ENCODE peak calls at places on chromosomes 2 and 18, in five cellular contexts. D is Calu3, U is NCI-H2029 treated with DMSO at 0.1 percent for 48 hours, B is left ventricle myocardium inferior, E is NCI-H82. R is an unnamed sample.

GRCh38 chr2:173986805-173987204 is 21.6 kb upstream of the SP3 start:
- DNase-seq in D (no peak), E (no peak), U (no peak), B (no peak), R (no peak)

GRCh38 chr18:34695300-34695699 is 14.8 kb upstream of the DTNA start:
- DNase-seq in U (no peak), D (no peak), B (no peak), E (peak; percentile 9), R (peak; percentile 30)

GRCh38 chr2:72457801-72458516 is 310.3 kb upstream of the CYP26B1 start:
- DNase-seq in D (no peak), U (no peak), E (no peak), B (no peak), R (no peak)

GRCh38 chr2:11696736-11697102 is 26.7 kb upstream of the NTSR2 start:
- DNase-seq in B (no peak), U (no peak), E (no peak), D (no peak), R (no peak)

GRCh38 chr2:23826771-23827170 is 100.2 kb downstream of the ATAD2B start:
- DNase-seq in D (no peak), E (no peak), B (no peak), U (no peak), R (peak; percentile 56)

GRCh38 chr18:23135679-23136325 is 517 bp downstream of the CABLES1 start:
- DNase-seq in B (peak; percentile 45), U (no peak), E (peak; percentile 52), D (peak; percentile 44), R (no peak)

GRCh38 chr18:79333046-79333445 is 62.7 kb upstream of the NFATC1 start:
- DNase-seq in E (no peak), B (no peak), D (no peak), U (no peak), R (no peak)

GRCh38 chr18:36405611-36406010 is 108.1 kb downstream of the FHOD3 start:
- DNase-seq in U (no peak), E (no peak), D (no peak), B (no peak), R (no peak)

GRCh38 chr18:48326901-48327675 is 82.1 kb downstream of the ZBTB7C start:
- DNase-seq in U (no peak), D (no peak), E (no peak), B (no peak), R (no peak)

GRCh38 chr2:115299207-115299606 is 856.8 kb downstream of the DPP10 start:
- DNase-seq in U (no peak), B (no peak), D (no peak), E (no peak), R (no peak)

GRCh38 chr2:57497489-57498096 is 549.0 kb upstream of the VRK2 start:
- DNase-seq in U (peak; percentile 36), B (no peak), D (peak; percentile 64), E (peak; percentile 78), R (peak; percentile 5)

GRCh38 chr18:33820517-33821368 is 242.7 kb downstream of the ASXL3 start:
- DNase-seq in U (no peak), E (no peak), B (no peak), D (no peak), R (no peak)

GRCh38 chr2:177400337-177400923 is 7.9 kb downstream of the AGPS start:
- DNase-seq in U (no peak), E (no peak), B (no peak), D (no peak), R (no peak)

GRCh38 chr2:120771111-120771555 is 35.5 kb downstream of the GLI2 start:
- DNase-seq in B (peak; percentile 17), U (no peak), E (no peak), D (no peak), R (peak; percentile 22)

GRCh38 chr2:69209482-69209881 is 177.5 kb downstream of the GFPT1 start:
- DNase-seq in B (no peak), U (no peak), E (no peak), D (no peak), R (no peak)

GRCh38 chr18:75111673-75112485 is 97.1 kb downstream of the PTGR3 start:
- DNase-seq in E (no peak), U (no peak), B (no peak), D (no peak), R (no peak)

GRCh38 chr18:48992791-48993555 is 42.2 kb upstream of the SMAD7 start:
- DNase-seq in E (no peak), D (no peak), B (no peak), U (no peak), R (no peak)

GRCh38 chr2:117470311-117471095 is 344.0 kb upstream of the DDX18 start:
- DNase-seq in D (peak; percentile 38), B (no peak), U (no peak), E (peak; percentile 79), R (no peak)

GRCh38 chr2:55431982-55432627 is 12.4 kb upstream of the CCDC88A start:
- DNase-seq in B (no peak), D (no peak), U (no peak), E (peak; percentile 48), R (no peak)

GRCh38 chr2:112996635-112997034 is 8.6 kb upstream of the IL36A start:
- DNase-seq in D (no peak), E (no peak), U (no peak), B (no peak), R (no peak)

GRCh38 chr2:129460643-129461198 is 518.7 kb upstream of the RAB6C start:
- DNase-seq in E (no peak), B (no peak), U (no peak), D (no peak), R (no peak)

GRCh38 chr2:201558232-201558631 is 85.1 kb downstream of the TMEM237 start:
- DNase-seq in U (no peak), B (no peak), D (peak; percentile 24), E (no peak), R (no peak)

GRCh38 chr2:169221745-169222369 is 140.5 kb downstream of the LRP2 start:
- DNase-seq in U (no peak), D (no peak), B (no peak), E (peak; percentile 24), R (peak; percentile 17)

GRCh38 chr18:67183398-67183797 is 333.1 kb downstream of the DSEL start:
- DNase-seq in E (no peak), B (no peak), U (no peak), D (no peak), R (no peak)

GRCh38 chr2:217568289-217568985 is 434.4 kb downstream of the TNS1 start:
- DNase-seq in B (no peak), U (no peak), E (no peak), D (no peak), R (no peak)

GRCh38 chr2:143157001-143157798 is 28.0 kb downstream of the ARHGAP15 start:
- DNase-seq in D (no peak), B (no peak), U (no peak), E (no peak), R (no peak)

GRCh38 chr2:239181601-239182471 is 219.0 kb downstream of the HDAC4 start:
- DNase-seq in E (peak; percentile 20), B (peak; percentile 26), D (no peak), U (no peak), R (peak; percentile 81)

GRCh38 chr2:187169864-187170263 is 278.2 kb downstream of the CALCRL start:
- DNase-seq in U (peak; percentile 52), E (no peak), D (no peak), B (no peak), R (no peak)

GRCh38 chr18:63683152-63683551 is 19.6 kb upstream of the SERPINB11 start:
- DNase-seq in D (peak; percentile 77), B (no peak), U (no peak), E (no peak), R (no peak)

GRCh38 chr18:8800445-8800844 is 95.1 kb downstream of the MTCL1 start:
- DNase-seq in U (no peak), E (peak; percentile 42), B (no peak), D (peak; percentile 37), R (no peak)

GRCh38 chr2:224778474-224778877 is 62.3 kb upstream of the CCDC195 start:
- DNase-seq in D (peak; percentile 67), B (no peak), E (peak; percentile 57), U (peak; percentile 20), R (peak; percentile 5)

GRCh38 chr18:23888880-23889279 is 125.7 kb upstream of the TTC39C start:
- DNase-seq in E (no peak), U (no peak), D (no peak), B (no peak), R (no peak)

GRCh38 chr2:48315847-48316194 is 214.1 kb upstream of the STON1 start:
- DNase-seq in B (no peak), D (peak; percentile 28), U (no peak), E (peak; percentile 83), R (peak; percentile 40)

GRCh38 chr2:45813003-45813601 is 161.6 kb downstream of the PRKCE start:
- DNase-seq in D (no peak), U (peak; percentile 29), B (peak; percentile 32), E (peak; percentile 84), R (peak; percentile 91)

R was measured in DMS79 treated with DMSO at 0.1 percent for 48 hours.